ENCODE peak calls at places on chromosomes 2 and 18, in six cellular contexts. One of them, this sample, is unnamed.

GRCh38 chr2:126912201-126912600 is 13.5 kb downstream of the TEX51 start:
- DNase-seq in GM12891: no peak
- DNase-seq in H1: no peak
- DNase-seq in HepG2: no peak
- DNase-seq in GM12878: no peak
- DNase-seq in K562: no peak
- DNase-seq in this sample: no peak

GRCh38 chr2:218375212-218375611 is 6.9 kb upstream of the SLC11A1 start:
- DNase-seq in GM12891: no peak
- DNase-seq in K562: no peak
- DNase-seq in H1: no peak
- DNase-seq in HepG2: no peak
- DNase-seq in GM12878: no peak
- DNase-seq in this sample: no peak

GRCh38 chr2:84495539-84496146 is 20.7 kb upstream of the DNAH6 start:
- DNase-seq in GM12878: no peak
- DNase-seq in HepG2: peak
- DNase-seq in H1: no peak
- DNase-seq in GM12891: no peak
- DNase-seq in K562: peak
- DNase-seq in this sample: no peak

GRCh38 chr2:70767699-70768584 is at the start of gene ADD2:
- DNase-seq in K562: peak
- DNase-seq in H1: no peak
- DNase-seq in HepG2: no peak
- DNase-seq in GM12891: no peak
- DNase-seq in GM12878: no peak
- DNase-seq in this sample: peak

GRCh38 chr2:42457011-42457410 is 36.8 kb downstream of the KCNG3 start:
- DNase-seq in H1: no peak
- DNase-seq in K562: peak
- DNase-seq in HepG2: peak
- DNase-seq in GM12891: no peak
- DNase-seq in GM12878: no peak
- DNase-seq in this sample: no peak

GRCh38 chr2:24512836-24513235 is 21.8 kb downstream of the NCOA1 start:
- DNase-seq in H1: no peak
- DNase-seq in HepG2: no peak
- DNase-seq in K562: no peak
- DNase-seq in GM12891: no peak
- DNase-seq in GM12878: no peak
- DNase-seq in this sample: no peak

GRCh38 chr18:43012951-43013350 is 102.5 kb downstream of the RIT2 start:
- DNase-seq in H1: no peak
- DNase-seq in GM12878: no peak
- DNase-seq in GM12891: no peak
- DNase-seq in HepG2: no peak
- DNase-seq in K562: no peak
- DNase-seq in this sample: no peak

GRCh38 chr2:152594022-152594712 is 123.1 kb downstream of the PRPF40A start:
- DNase-seq in GM12878: no peak
- DNase-seq in K562: peak
- DNase-seq in GM12891: peak
- DNase-seq in HepG2: no peak
- DNase-seq in H1: no peak
- DNase-seq in this sample: no peak

GRCh38 chr2:152523091-152523490 is 188.1 kb downstream of the FMNL2 start:
- DNase-seq in GM12878: no peak
- DNase-seq in HepG2: no peak
- DNase-seq in GM12891: no peak
- DNase-seq in K562: no peak
- DNase-seq in H1: no peak
- DNase-seq in this sample: no peak

GRCh38 chr2:71923143-71923525 is 224.5 kb downstream of the CYP26B1 start:
- DNase-seq in K562: no peak
- DNase-seq in GM12891: no peak
- DNase-seq in GM12878: no peak
- DNase-seq in H1: no peak
- DNase-seq in HepG2: no peak
- DNase-seq in this sample: no peak

GRCh38 chr2:134398300-134398699 is 144.4 kb downstream of the MGAT5 start:
- DNase-seq in H1: no peak
- DNase-seq in GM12891: no peak
- DNase-seq in HepG2: no peak
- DNase-seq in GM12878: no peak
- DNase-seq in K562: no peak
- DNase-seq in this sample: no peak

GRCh38 chr2:236659758-236660150 is 90.1 kb downstream of the ACKR3 start:
- DNase-seq in HepG2: no peak
- DNase-seq in K562: no peak
- DNase-seq in H1: no peak
- DNase-seq in GM12878: no peak
- DNase-seq in GM12891: no peak
- DNase-seq in this sample: no peak

GRCh38 chr2:47054036-47054555 is 101.0 kb downstream of the STPG4 start:
- DNase-seq in GM12891: no peak
- DNase-seq in H1: no peak
- DNase-seq in K562: no peak
- DNase-seq in GM12878: no peak
- DNase-seq in HepG2: no peak
- DNase-seq in this sample: no peak

GRCh38 chr2:30915485-30915884 is 108.2 kb upstream of the CAPN13 start:
- DNase-seq in GM12878: no peak
- DNase-seq in K562: peak
- DNase-seq in GM12891: no peak
- DNase-seq in HepG2: peak
- DNase-seq in H1: peak
- DNase-seq in this sample: no peak

GRCh38 chr2:177242136-177242987 is 22.2 kb downstream of the NFE2L2 start:
- DNase-seq in K562: peak
- DNase-seq in GM12878: no peak
- DNase-seq in H1: no peak
- DNase-seq in HepG2: peak
- DNase-seq in GM12891: no peak
- DNase-seq in this sample: no peak

GRCh38 chr2:2767837-2768236 is 436.8 kb upstream of the MYT1L start:
- DNase-seq in GM12878: no peak
- DNase-seq in HepG2: no peak
- DNase-seq in H1: no peak
- DNase-seq in GM12891: no peak
- DNase-seq in K562: no peak
- DNase-seq in this sample: no peak

GRCh38 chr2:137190411-137191190 is 425.3 kb downstream of the THSD7B start:
- DNase-seq in H1: no peak
- DNase-seq in GM12891: no peak
- DNase-seq in GM12878: no peak
- DNase-seq in K562: no peak
- DNase-seq in HepG2: no peak
- DNase-seq in this sample: no peak

GRCh38 chr2:98704499-98705332 is 26.2 kb downstream of the MGAT4A start:
- DNase-seq in HepG2: peak
- DNase-seq in GM12891: no peak
- DNase-seq in GM12878: no peak
- DNase-seq in K562: no peak
- DNase-seq in H1: no peak
- DNase-seq in this sample: no peak

GRCh38 chr2:203510941-203511305 is 24.2 kb downstream of the RAPH1 start:
- DNase-seq in HepG2: no peak
- DNase-seq in H1: no peak
- DNase-seq in GM12878: no peak
- DNase-seq in GM12891: no peak
- DNase-seq in K562: no peak
- DNase-seq in this sample: no peak

GRCh38 chr2:28263690-28264089 is 129.0 kb upstream of the FOSL2 start:
- DNase-seq in HepG2: no peak
- DNase-seq in H1: no peak
- DNase-seq in GM12878: no peak
- DNase-seq in GM12891: no peak
- DNase-seq in K562: no peak
- DNase-seq in this sample: no peak

GRCh38 chr2:158602027-158602426 is 145.3 kb downstream of the PKP4 start:
- DNase-seq in K562: peak
- DNase-seq in HepG2: no peak
- DNase-seq in GM12891: no peak
- DNase-seq in H1: no peak
- DNase-seq in GM12878: no peak
- DNase-seq in this sample: no peak

GRCh38 chr2:199455533-199456382 is 2.0 kb downstream of the SATB2 start:
- DNase-seq in GM12891: peak
- DNase-seq in GM12878: no peak
- DNase-seq in H1: no peak
- DNase-seq in K562: peak
- DNase-seq in HepG2: peak
- DNase-seq in this sample: no peak

GRCh38 chr2:102514061-102514785 is 41.2 kb downstream of the SLC9A4 start:
- DNase-seq in GM12878: no peak
- DNase-seq in GM12891: no peak
- DNase-seq in K562: peak
- DNase-seq in HepG2: peak
- DNase-seq in H1: no peak
- DNase-seq in this sample: no peak

GRCh38 chr2:101063352-101063751 is 61.3 kb downstream of the RPL31 start:
- DNase-seq in GM12878: no peak
- DNase-seq in K562: no peak
- DNase-seq in H1: no peak
- DNase-seq in GM12891: no peak
- DNase-seq in HepG2: peak
- DNase-seq in this sample: no peak

GRCh38 chr2:101064505-101064867 is 62.4 kb downstream of the RPL31 start:
- DNase-seq in H1: no peak
- DNase-seq in K562: no peak
- DNase-seq in GM12891: no peak
- DNase-seq in HepG2: no peak
- DNase-seq in GM12878: no peak
- DNase-seq in this sample: no peak

GRCh38 chr2:101063753-101064502 is 61.8 kb downstream of the RPL31 start:
- DNase-seq in K562: no peak
- DNase-seq in H1: no peak
- DNase-seq in GM12878: no peak
- DNase-seq in GM12891: no peak
- DNase-seq in HepG2: no peak
- DNase-seq in this sample: no peak

GRCh38 chr2:101064868-101065549 is 62.9 kb downstream of the RPL31 start:
- DNase-seq in K562: no peak
- DNase-seq in HepG2: peak
- DNase-seq in GM12891: no peak
- DNase-seq in H1: no peak
- DNase-seq in GM12878: no peak
- DNase-seq in this sample: no peak
- TF ChIP-seq POLR2AphosphoS5 in K562: no peak
- TF ChIP-seq POLR2AphosphoS5 in HepG2: no peak
- TF ChIP-seq POLR2AphosphoS5 in GM12891: no peak
- TF ChIP-seq POLR2AphosphoS5 in H1: no peak
- TF ChIP-seq POLR2AphosphoS5 in GM12878: no peak
- TF ChIP-seq POLR2AphosphoS5 in this sample: no peak

GRCh38 chr18:23133860-23134779 is 1.2 kb upstream of the CABLES1 start:
- DNase-seq in GM12891: peak
- DNase-seq in H1: peak
- DNase-seq in HepG2: peak
- DNase-seq in GM12878: peak
- DNase-seq in K562: no peak
- DNase-seq in this sample: peak

GRCh38 chr18:23135679-23136325 is 517 bp downstream of the CABLES1 start:
- DNase-seq in GM12891: peak
- DNase-seq in HepG2: no peak
- DNase-seq in K562: no peak
- DNase-seq in H1: no peak
- DNase-seq in GM12878: no peak
- DNase-seq in this sample: peak

GRCh38 chr18:23136326-23137092 is 1.2 kb downstream of the CABLES1 start:
- DNase-seq in HepG2: no peak
- DNase-seq in K562: no peak
- DNase-seq in GM12891: peak
- DNase-seq in H1: no peak
- DNase-seq in GM12878: no peak
- DNase-seq in this sample: peak

GRCh38 chr18:23137093-23137640 is 1.9 kb downstream of the CABLES1 start:
- DNase-seq in H1: no peak
- DNase-seq in HepG2: no peak
- DNase-seq in GM12878: no peak
- DNase-seq in K562: no peak
- DNase-seq in GM12891: no peak
- DNase-seq in this sample: no peak

GRCh38 chr18:23134780-23135678 is at the start of gene CABLES1:
- DNase-seq in HepG2: peak
- DNase-seq in K562: no peak
- DNase-seq in GM12891: peak
- DNase-seq in H1: no peak
- DNase-seq in GM12878: no peak
- DNase-seq in this sample: peak
- TF ChIP-seq POLR2A in HepG2: no peak
- TF ChIP-seq POLR2A in K562: no peak
- TF ChIP-seq POLR2A in GM12891: no peak
- TF ChIP-seq POLR2A in H1: peak
- TF ChIP-seq POLR2A in GM12878: peak
- TF ChIP-seq POLR2A in this sample: no peak

DNA sequence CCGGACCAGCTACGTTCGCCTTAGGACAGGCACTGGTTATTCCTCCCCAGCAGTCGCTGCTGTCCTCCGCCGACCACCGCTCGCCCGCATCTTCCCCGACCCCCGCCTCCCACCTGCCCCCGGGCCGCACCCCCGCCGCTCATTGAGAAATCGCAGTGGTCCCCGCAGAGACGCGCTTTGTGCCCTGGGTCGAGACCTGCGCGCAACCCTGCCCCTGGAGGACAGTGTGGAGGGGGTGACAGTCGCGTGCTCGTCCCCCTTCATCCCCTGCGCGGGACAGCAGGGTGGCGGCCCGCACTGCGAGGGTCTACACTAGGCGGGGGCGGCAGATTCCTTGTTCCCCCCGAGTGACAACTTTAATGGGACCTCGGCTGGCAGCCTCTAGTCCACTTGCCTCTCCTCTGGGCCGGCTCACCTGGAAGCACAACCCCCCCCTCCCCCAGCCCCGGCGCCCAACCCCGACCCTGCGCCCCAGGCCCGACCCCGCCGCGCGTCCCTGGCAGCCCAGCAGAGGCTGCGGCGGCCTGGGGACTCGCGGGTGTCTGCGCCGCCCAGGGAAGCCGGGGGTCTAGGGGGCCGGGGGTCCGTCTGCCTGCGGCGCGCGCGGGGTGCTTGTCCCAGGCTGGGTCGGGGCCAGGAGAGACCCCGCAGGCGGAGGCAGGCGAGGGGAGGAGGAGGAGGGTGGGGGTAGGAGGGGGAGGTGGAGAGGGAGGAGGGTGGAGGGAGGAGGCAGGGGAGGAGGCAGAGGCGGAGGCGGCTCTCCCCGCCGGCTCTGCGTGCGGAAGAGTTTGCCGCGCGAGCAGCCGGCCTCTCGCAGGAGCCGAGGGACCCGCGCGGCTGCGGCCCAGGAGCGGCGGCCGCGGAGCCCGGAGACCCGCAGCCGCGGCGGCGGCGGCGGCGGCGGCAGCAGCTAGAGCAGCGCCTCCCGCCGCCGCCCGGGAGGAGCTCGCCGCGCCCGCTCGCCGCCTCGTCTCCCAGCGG is at the start of gene NPAS2:
- DNase-seq in K562: no peak
- DNase-seq in H1: no peak
- DNase-seq in GM12878: no peak
- DNase-seq in GM12891: no peak
- DNase-seq in HepG2: peak
- DNase-seq in this sample: peak
- TF ChIP-seq TAF1 in K562: no peak
- TF ChIP-seq TAF1 in H1: no peak
- TF ChIP-seq TAF1 in GM12878: no peak
- TF ChIP-seq TAF1 in GM12891: no peak
- TF ChIP-seq TAF1 in HepG2: no peak
- TF ChIP-seq TAF1 in this sample: no peak

GRCh38 chr18:48539406-48540328 is 836 bp downstream of the CTIF start:
- DNase-seq in HepG2: no peak
- DNase-seq in GM12878: no peak
- DNase-seq in K562: peak
- DNase-seq in H1: no peak
- DNase-seq in GM12891: peak
- DNase-seq in this sample: peak
- TF ChIP-seq POLR2AphosphoS5 in HepG2: no peak
- TF ChIP-seq POLR2AphosphoS5 in GM12878: no peak
- TF ChIP-seq POLR2AphosphoS5 in K562: no peak
- TF ChIP-seq POLR2AphosphoS5 in H1: no peak
- TF ChIP-seq POLR2AphosphoS5 in GM12891: no peak
- TF ChIP-seq POLR2AphosphoS5 in this sample: no peak